ENCODE peak calls at places on chromosomes 4 and X, in nine cellular contexts. S is WTC11; K is upper lobe of right lung; U is fibroblast of the aortic adventitia; X is ecto neural progenitor cell; E is fibroblast of the conjunctiva; O is tibial nerve; J is naive thymus-derived CD4-positive, alpha-beta T cell; V is Calu3. B is an unnamed sample.

GRCh38 chr4:169621754-169622481 is 1.5 kb downstream of the CLCN3 start:
- DNase-seq in S (no peak), K (no peak), U (no peak), X (no peak), E (no peak), O (no peak), J (peak; percentile 23), V (no peak), B (no peak)

GRCh38 chrX:49037883-49038475 is 5.2 kb downstream of the TFE3 start:
- DNase-seq in S (no peak), K (no peak), U (peak; percentile 48), X (no peak), E (no peak), O (no peak), J (no peak), V (no peak), B (no peak)

GRCh38 chr4:180455226-180455625 is 1788.0 kb upstream of the TENM3 start:
- DNase-seq in S (no peak), K (no peak), U (no peak), X (no peak), E (no peak), O (no peak), J (no peak), V (no peak), B (no peak)

GRCh38 chr4:8228319-8229250 is 29.5 kb downstream of the SH3TC1 start:
- DNase-seq in S (no peak), K (peak; percentile 92), U (peak; percentile 66), X (no peak), E (peak; percentile 61), O (peak; percentile 61), J (peak; percentile 78), V (no peak), B (peak; percentile 90)

GRCh38 chrX:155662297-155662696 is 49.5 kb upstream of the TMLHE start:
- DNase-seq in S (no peak), K (no peak), U (peak; percentile 0), X (no peak), E (no peak), O (no peak), J (no peak), V (peak; percentile 19), B (no peak)

GRCh38 chrX:107851215-107851614 is 25.5 kb downstream of the MID2 start:
- DNase-seq in S (no peak), K (no peak), U (peak; percentile 10), X (no peak), E (no peak), O (no peak), J (no peak), V (no peak), B (no peak)

GRCh38 chr4:101019313-101019712 is 328.0 kb downstream of the PPP3CA start:
- DNase-seq in S (no peak), K (no peak), U (no peak), X (no peak), E (no peak), O (no peak), J (no peak), V (no peak), B (no peak)

GRCh38 chrX:136250191-136251041 is 784 bp downstream of the MAP7D3 start:
- DNase-seq in S (no peak), K (no peak), U (no peak), X (no peak), E (no peak), O (no peak), J (peak; percentile 10), V (peak; percentile 4), B (no peak)

GRCh38 chrX:108435261-108435660 is 3.0 kb downstream of the COL4A6 start:
- DNase-seq in S (no peak), K (no peak), U (no peak), X (no peak), E (no peak), O (no peak), J (no peak), V (no peak), B (no peak)

GRCh38 chrX:100980608-100981497 is 11.3 kb downstream of the ARL13A start:
- DNase-seq in S (no peak), K (peak; percentile 68), U (peak; percentile 54), X (no peak), E (peak; percentile 34), O (no peak), J (no peak), V (peak; percentile 85), B (peak; percentile 52)

GRCh38 chrX:17860811-17861495 is at the start of gene RAI2:
- DNase-seq in S (peak; percentile 44), K (peak; percentile 77), U (no peak), X (peak; percentile 74), E (no peak), O (no peak), J (peak; percentile 25), V (peak; percentile 19), B (peak; percentile 55)

GRCh38 chr4:121219222-121219621 is 55.1 kb upstream of the TNIP3 start:
- DNase-seq in S (no peak), K (no peak), U (no peak), X (no peak), E (no peak), O (no peak), J (no peak), V (no peak), B (no peak)

GRCh38 chr4:77092832-77093800 is 17.3 kb upstream of the CCNI start:
- DNase-seq in S (no peak), K (no peak), U (peak; percentile 17), X (no peak), E (no peak), O (no peak), J (no peak), V (no peak), B (no peak)

GRCh38 chrX:8823698-8824097 is 22.5 kb upstream of the FAM9A start:
- DNase-seq in S (no peak), K (no peak), U (no peak), X (no peak), E (no peak), O (no peak), J (no peak), V (no peak), B (no peak)

GRCh38 chr4:170325599-170325998 is 235.8 kb upstream of the AADAT start:
- DNase-seq in S (no peak), K (no peak), U (no peak), X (no peak), E (no peak), O (no peak), J (no peak), V (no peak), B (no peak)

GRCh38 chr4:3339566-3339965 is 46.7 kb downstream of the RGS12 start:
- DNase-seq in S (no peak), K (no peak), U (no peak), X (no peak), E (no peak), O (no peak), J (no peak), V (no peak), B (no peak)

GRCh38 chrX:9458516-9459078 is 6.3 kb upstream of the TBL1X start:
- DNase-seq in S (no peak), K (no peak), U (peak; percentile 12), X (no peak), E (no peak), O (no peak), J (no peak), V (no peak), B (no peak)

GRCh38 chr4:125891597-125892258 is 577.0 kb downstream of the FAT4 start:
- DNase-seq in S (no peak), K (no peak), U (peak; percentile 13), X (no peak), E (peak; percentile 22), O (no peak), J (no peak), V (no peak), B (no peak)

B was measured in lower lobe of right lung.